ENCODE peak calls at places on chromosomes 3 and 15, in five cellular contexts. D is mesenchymal stem cell, W is neuronal stem cell, R is endothelial cell of umbilical vein, J is neural progenitor cell. V is an unnamed sample.

GRCh38 chr3:174440350-174440716 is 418.8 kb upstream of the NAALADL2 start:
- DNase-seq in D (no peak), W (no peak), R (no peak), J (peak), V (peak)

GRCh38 chr3:178085817-178086123 is 450.5 kb upstream of the KCNMB2 start:
- DNase-seq in D (no peak), W (no peak), R (no peak), J (no peak), V (no peak)

GRCh38 chr3:44235604-44236484 is 5.8 kb upstream of the TOPAZ1 start:
- DNase-seq in D (peak), W (peak), R (peak), J (peak), V (peak)

GRCh38 chr3:129940086-129940485 is 34.4 kb upstream of the TRH start:
- DNase-seq in D (no peak), W (no peak), R (no peak), J (no peak), V (no peak)

GRCh38 chr3:13148561-13149330 is 75.5 kb upstream of the IQSEC1 start:
- DNase-seq in D (no peak), W (no peak), R (no peak), J (peak), V (no peak)

GRCh38 chr3:14563946-14564539 is 23.9 kb upstream of the GRIP2 start:
- DNase-seq in D (no peak), W (no peak), R (no peak), J (no peak), V (no peak)

GRCh38 chr15:25173241-25174028 is 218.6 kb downstream of the SNRPN start:
- DNase-seq in D (no peak), W (no peak), R (no peak), J (no peak), V (no peak)

GRCh38 chr3:15491143-15491542 is 30.4 kb downstream of the COLQ start:
- DNase-seq in D (no peak), W (no peak), R (no peak), J (no peak), V (no peak)

GRCh38 chr15:62625421-62626033 is 417.0 kb upstream of the TPM1 start:
- DNase-seq in D (no peak), W (no peak), R (no peak), J (no peak), V (no peak)

GRCh38 chr3:17258823-17259436 is 374.2 kb downstream of the PLCL2 start:
- DNase-seq in D (peak), W (peak), R (peak), J (peak), V (peak)

GRCh38 chr15:44712108-44713005 is 1.0 kb downstream of the B2M start:
- DNase-seq in D (peak), W (no peak), R (peak), J (no peak), V (peak)

GRCh38 chr3:12870942-12871341 is 29.6 kb upstream of the RPL32 start:
- DNase-seq in D (no peak), W (no peak), R (no peak), J (no peak), V (no peak)

GRCh38 chr3:170640737-170641171 is 54.9 kb upstream of the SLC7A14 start:
- DNase-seq in D (no peak), W (no peak), R (no peak), J (no peak), V (no peak)

GRCh38 chr3:50542177-50543034 is 25.1 kb downstream of the C3orf18 start:
- DNase-seq in D (peak), W (peak), R (peak), J (peak), V (peak)

GRCh38 chr15:63601026-63601726 is 4.0 kb downstream of the FBXL22 start:
- DNase-seq in D (peak), W (peak), R (peak), J (peak), V (no peak)

GRCh38 chr15:56356616-56357015 is 8.6 kb upstream of the TEX9 start:
- DNase-seq in D (no peak), W (no peak), R (no peak), J (no peak), V (peak)

GRCh38 chr3:71135373-71136088 is 448.0 kb downstream of the FOXP1 start:
- DNase-seq in D (peak), W (no peak), R (no peak), J (no peak), V (no peak)

GRCh38 chr3:128095222-128095703 is 28.3 kb downstream of the RUVBL1 start:
- DNase-seq in D (peak), W (peak), R (peak), J (peak), V (peak)

GRCh38 chr15:61393949-61394348 is 164.8 kb upstream of the RORA start:
- DNase-seq in D (no peak), W (no peak), R (no peak), J (no peak), V (no peak)

GRCh38 chr3:49119036-49119435 is 1.6 kb downstream of the USP19 start:
- DNase-seq in D (peak), W (no peak), R (no peak), J (no peak), V (no peak)

GRCh38 chr15:98684441-98684840 is 36.1 kb downstream of the IGF1R start:
- DNase-seq in D (peak), W (no peak), R (no peak), J (no peak), V (peak)

GRCh38 chr15:28915041-28915810 is 29.5 kb downstream of the APBA2 start:
- DNase-seq in D (no peak), W (no peak), R (no peak), J (no peak), V (no peak)

GRCh38 chr15:29774900-29775299 is 47.4 kb downstream of the TJP1 start:
- DNase-seq in D (peak), W (no peak), R (no peak), J (no peak), V (peak)

GRCh38 chr3:50237133-50237651 is 1.2 kb downstream of the GNAI2 start:
- DNase-seq in D (peak), W (no peak), R (peak), J (peak), V (peak)

GRCh38 chr3:24270744-24271143 is 223.9 kb downstream of the THRB start:
- DNase-seq in D (no peak), W (no peak), R (no peak), J (no peak), V (no peak)

GRCh38 chr3:11592460-11593298 is 51.0 kb downstream of the VGLL4 start:
- DNase-seq in D (peak), W (no peak), R (peak), J (no peak), V (no peak)

GRCh38 chr3:131393868-131394267 is 12.3 kb downstream of the NUDT16 start:
- DNase-seq in D (no peak), W (no peak), R (no peak), J (no peak), V (no peak)

GRCh38 chr15:38714309-38715072 is 149.9 kb upstream of the RASGRP1 start:
- DNase-seq in D (peak), W (no peak), R (peak), J (no peak), V (peak)

GRCh38 chr3:77726509-77726908 is 686.6 kb downstream of the ROBO2 start:
- DNase-seq in D (no peak), W (no peak), R (no peak), J (no peak), V (no peak)

GRCh38 chr3:184377882-184378445 is at the start of gene THPO:
- DNase-seq in D (no peak), W (no peak), R (no peak), J (peak), V (no peak)

GRCh38 chr3:110965976-110966375 is 105.6 kb upstream of the NECTIN3 start:
- DNase-seq in D (no peak), W (no peak), R (no peak), J (no peak), V (no peak)

GRCh38 chr15:38354321-38354929 is 99.5 kb upstream of the FAM98B start:
- DNase-seq in D (peak), W (peak), R (peak), J (peak), V (peak)

DNA sequence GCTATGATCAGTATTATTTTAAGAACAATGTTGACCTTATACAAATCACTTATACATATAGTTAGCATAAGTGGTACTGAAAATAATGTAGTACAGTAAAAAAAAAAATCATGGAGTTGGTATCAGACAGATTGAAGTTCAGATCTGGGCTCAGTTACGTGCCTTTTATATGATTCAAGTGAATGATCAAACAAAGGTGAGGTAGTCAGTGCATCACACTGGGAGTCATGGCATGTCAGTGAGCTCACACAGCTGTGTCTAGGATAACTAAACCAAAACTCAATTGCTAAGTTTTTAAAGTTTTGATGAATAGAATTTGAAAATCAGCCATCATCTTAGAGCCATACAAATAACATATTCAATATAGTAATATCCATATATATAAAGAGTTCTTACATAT is 11.2 kb upstream of the CCR8 start:
- DNase-seq in D (no peak), W (no peak), R (no peak), J (no peak), V (peak)
- H2AFZ ChIP-seq in D (no peak), W (no peak), R (no peak), J (no peak), V (no peak)

DNA sequence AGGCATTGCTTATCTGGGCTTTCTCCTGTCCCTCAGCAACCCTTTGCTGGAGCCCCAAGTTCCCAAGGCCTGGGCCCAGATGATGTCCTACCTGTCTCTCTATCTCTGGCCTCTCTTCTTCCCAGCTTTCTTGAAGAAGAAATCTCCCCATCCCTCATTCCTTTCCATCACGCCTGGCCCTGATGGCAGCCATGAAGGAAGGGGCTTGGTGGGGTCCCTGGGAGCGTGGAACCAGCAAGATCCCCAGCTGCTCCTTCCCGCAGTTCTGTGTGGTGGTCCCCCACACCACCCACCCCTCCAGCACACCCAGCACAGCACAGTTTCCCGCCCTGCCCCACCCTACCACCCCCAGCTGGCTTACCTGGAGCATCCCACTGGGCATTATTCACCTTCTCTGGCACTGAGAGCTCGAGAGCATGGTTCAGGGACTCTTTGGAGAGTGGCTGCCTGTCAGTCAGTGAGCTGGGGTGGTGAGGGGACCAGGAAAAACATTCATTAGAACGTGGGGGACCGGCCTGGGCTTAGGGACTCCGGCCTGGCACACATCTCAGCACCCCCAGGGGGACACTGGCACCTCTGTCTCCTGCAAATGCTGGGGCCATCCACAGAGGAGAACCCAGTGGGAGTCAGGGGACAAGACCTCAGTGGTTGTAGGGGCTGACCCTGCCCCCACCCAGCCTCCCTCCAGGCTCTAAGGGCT is 26.6 kb downstream of the ACSBG1 start:
- DNase-seq in D (no peak), W (no peak), R (no peak), J (no peak), V (no peak)
- H2AFZ ChIP-seq in D (no peak), W (no peak), R (no peak), J (no peak), V (no peak)

DNA sequence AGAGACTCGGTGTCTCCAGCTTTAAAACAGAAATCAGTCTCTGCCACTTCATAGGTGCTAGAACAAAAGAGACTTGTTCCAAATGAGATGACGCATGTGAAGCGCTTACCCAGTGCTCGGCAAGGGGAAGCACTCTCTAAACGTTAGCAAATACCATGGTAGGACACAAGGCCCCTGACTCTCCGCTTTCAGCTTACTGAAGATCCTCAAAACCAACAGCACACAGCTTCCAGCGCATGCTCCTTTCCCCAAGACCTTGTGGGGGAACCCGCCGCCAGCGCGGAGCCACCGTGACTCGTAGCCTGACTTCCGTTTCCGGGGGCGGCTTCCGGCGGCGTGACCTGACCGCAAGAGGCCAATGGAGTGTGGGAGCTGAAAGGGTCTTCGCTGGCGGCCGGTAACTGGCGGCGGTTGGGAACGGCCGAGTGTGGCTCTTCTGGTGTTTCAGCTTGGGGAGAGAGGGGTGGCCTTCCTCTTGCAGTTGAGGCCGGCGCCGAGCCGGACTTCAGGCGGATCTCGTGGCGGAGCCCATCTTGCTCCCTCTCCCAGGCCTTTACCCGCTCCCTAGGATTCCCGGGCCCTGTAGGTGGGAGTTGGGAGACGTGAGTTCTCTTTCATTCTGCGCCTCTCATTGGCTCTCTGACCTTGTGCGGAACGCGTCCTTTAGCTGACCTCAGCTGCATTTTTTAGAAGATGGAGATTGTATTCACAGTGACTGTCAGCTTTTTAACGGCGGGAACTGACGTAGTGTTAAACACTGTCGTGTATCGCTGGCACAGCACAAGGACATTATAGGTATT is at the start of gene THUMPD3:
- DNase-seq in D (peak), W (peak), R (peak), J (peak), V (peak)
- H2AFZ ChIP-seq in D (no peak), W (peak), R (peak), J (peak), V (peak)

GRCh38 chr3:150547045-150547753 is 612 bp downstream of the EIF2A start:
- DNase-seq in D (peak), W (no peak), R (no peak), J (no peak), V (peak)
- H2AFZ ChIP-seq in D (peak), W (peak), R (peak), J (peak), V (peak)

DNA sequence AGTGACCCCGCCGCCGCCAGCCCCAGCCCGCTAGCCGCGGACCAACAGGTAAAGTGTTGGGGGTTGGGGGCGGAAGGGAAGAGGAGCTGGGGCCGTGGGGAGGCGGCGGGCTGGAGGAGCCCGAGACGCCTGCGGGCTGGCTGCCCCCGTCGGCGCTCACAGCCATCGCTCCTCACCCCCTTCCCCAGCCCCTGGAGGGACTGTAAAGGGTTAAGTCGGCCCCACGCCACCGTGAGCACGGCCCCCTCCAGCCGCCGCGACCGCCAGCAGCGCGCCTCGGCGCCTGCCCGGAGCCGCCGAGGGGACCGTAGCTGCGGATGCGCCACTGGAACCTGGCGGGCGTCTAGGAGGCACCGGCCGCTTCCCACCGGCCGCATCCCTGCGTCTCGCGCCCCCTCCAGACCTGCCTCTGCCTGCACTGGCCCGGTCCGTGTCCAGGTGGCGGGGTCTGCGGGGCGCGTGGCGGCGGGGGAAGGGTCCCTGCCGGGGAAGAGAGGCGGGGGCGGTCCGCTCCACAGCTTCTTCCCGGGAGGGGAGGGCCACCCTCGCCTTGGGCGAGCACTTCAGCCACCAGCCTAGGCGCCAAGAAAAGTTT is 522 bp downstream of the MED12L start:
- DNase-seq in D (peak), W (peak), R (no peak), J (peak), V (no peak)
- H2AFZ ChIP-seq in D (peak), W (peak), R (peak), J (peak), V (peak)

DNA sequence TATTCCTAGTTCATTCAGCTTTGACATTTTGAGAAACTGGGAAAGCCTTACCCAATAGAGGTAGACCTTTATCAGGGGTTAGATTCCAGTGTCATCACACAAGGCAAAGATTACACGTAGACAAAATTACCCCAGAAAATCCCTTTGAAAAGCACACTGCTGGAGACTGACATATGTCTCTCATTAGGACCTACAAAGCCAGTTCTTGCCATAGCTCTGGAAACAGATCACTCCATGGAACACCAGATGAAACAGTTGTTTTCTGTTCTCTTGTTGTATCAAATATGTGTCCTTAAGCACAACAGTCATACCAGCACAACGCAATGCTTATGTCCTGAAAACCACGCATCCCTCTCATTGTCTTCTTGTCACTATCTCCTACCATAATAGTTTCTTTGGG is 44.7 kb downstream of the RARB start:
- DNase-seq in D (no peak), W (no peak), R (no peak), J (no peak), V (no peak)
- H2AFZ ChIP-seq in D (no peak), W (peak), R (no peak), J (no peak), V (no peak)

GRCh38 chr15:59436774-59437472 is 1.1 kb upstream of the FAM81A start:
- DNase-seq in D (peak), W (no peak), R (peak), J (peak), V (no peak)
- H2AFZ ChIP-seq in D (no peak), W (peak), R (no peak), J (peak), V (peak)

GRCh38 chr15:36130641-36131310 is 448.6 kb upstream of the CDIN1 start:
- DNase-seq in D (no peak), W (no peak), R (no peak), J (no peak), V (no peak)
- H2AFZ ChIP-seq in D (no peak), W (no peak), R (no peak), J (no peak), V (no peak)

V was measured in PC-3.